ENCODE peak calls at places on chromosomes 4 and X, in nine cellular contexts. O is H7; D is fibroblast of pulmonary artery; N is CD8-positive, alpha-beta T cell; W is tibial nerve; R is AG04449; X is AG04450; H is SK-N-SH; A is retinal pigment epithelial cell. I is an unnamed sample.

GRCh38 chr4:8589831-8590545 is 2.6 kb upstream of the CPZ start:
- DNase-seq in N (no peak), X (no peak), A (no peak), H (peak), R (peak), W (no peak), O (no peak), D (no peak), I (no peak)

GRCh38 chr4:36235306-36235705 is 9.0 kb downstream of the ARAP2 start:
- DNase-seq in W (no peak), O (peak), N (no peak), D (no peak), R (no peak), H (no peak), X (no peak), A (no peak), I (no peak)

GRCh38 chrX:17032351-17032750 is 85.9 kb downstream of the REPS2 start:
- DNase-seq in A (peak), H (no peak), D (peak), R (no peak), W (no peak), X (no peak), O (no peak), N (no peak), I (no peak)

GRCh38 chr4:48898733-48899431 is 7.7 kb downstream of the OCIAD2 start:
- DNase-seq in R (no peak), W (no peak), O (no peak), D (peak), A (no peak), H (no peak), X (no peak), N (no peak), I (no peak)

GRCh38 chr4:67713531-67714247 is 12.7 kb upstream of the UBA6 start:
- DNase-seq in O (no peak), R (no peak), H (no peak), W (no peak), X (no peak), N (no peak), A (no peak), D (peak), I (no peak)

GRCh38 chr4:19748470-19748869 is 503.2 kb upstream of the SLIT2 start:
- DNase-seq in X (peak), O (no peak), R (peak), A (no peak), N (no peak), H (no peak), D (peak), W (peak), I (no peak)

GRCh38 chr4:1249731-1250526 is 999 bp upstream of the CTBP1 start:
- DNase-seq in O (no peak), H (peak), N (no peak), R (no peak), D (peak), A (no peak), W (no peak), X (no peak), I (peak)

GRCh38 chr4:161336016-161336415 is 827.8 kb downstream of the FSTL5 start:
- DNase-seq in X (no peak), D (no peak), A (peak), N (no peak), O (no peak), R (no peak), W (no peak), H (no peak), I (no peak)

GRCh38 chr4:56628592-56628991 is 52.5 kb downstream of the HOPX start:
- DNase-seq in R (no peak), X (no peak), W (no peak), O (no peak), A (no peak), D (no peak), H (no peak), N (no peak), I (no peak)

GRCh38 chrX:6095469-6095868 is 133.2 kb downstream of the NLGN4X start:
- DNase-seq in W (no peak), A (no peak), D (no peak), H (peak), O (peak), N (no peak), X (no peak), R (no peak), I (peak)

GRCh38 chrX:137568741-137569469 is 3.0 kb downstream of the ZIC3 start:
- DNase-seq in N (no peak), O (peak), D (no peak), H (no peak), R (no peak), A (no peak), X (no peak), W (no peak), I (no peak)

GRCh38 chrX:137566746-137567473 is 983 bp downstream of the ZIC3 start:
- DNase-seq in H (no peak), D (no peak), A (no peak), O (peak), X (no peak), W (no peak), R (no peak), N (no peak), I (no peak)

GRCh38 chrX:137565921-137566745 is at the start of gene ZIC3:
- DNase-seq in N (no peak), R (no peak), A (peak), D (peak), W (no peak), O (peak), X (no peak), H (peak), I (no peak)

GRCh38 chrX:137569470-137569891 is 3.6 kb downstream of the ZIC3 start:
- DNase-seq in N (no peak), W (no peak), A (no peak), D (no peak), H (no peak), X (no peak), R (no peak), O (no peak), I (no peak)

DNA sequence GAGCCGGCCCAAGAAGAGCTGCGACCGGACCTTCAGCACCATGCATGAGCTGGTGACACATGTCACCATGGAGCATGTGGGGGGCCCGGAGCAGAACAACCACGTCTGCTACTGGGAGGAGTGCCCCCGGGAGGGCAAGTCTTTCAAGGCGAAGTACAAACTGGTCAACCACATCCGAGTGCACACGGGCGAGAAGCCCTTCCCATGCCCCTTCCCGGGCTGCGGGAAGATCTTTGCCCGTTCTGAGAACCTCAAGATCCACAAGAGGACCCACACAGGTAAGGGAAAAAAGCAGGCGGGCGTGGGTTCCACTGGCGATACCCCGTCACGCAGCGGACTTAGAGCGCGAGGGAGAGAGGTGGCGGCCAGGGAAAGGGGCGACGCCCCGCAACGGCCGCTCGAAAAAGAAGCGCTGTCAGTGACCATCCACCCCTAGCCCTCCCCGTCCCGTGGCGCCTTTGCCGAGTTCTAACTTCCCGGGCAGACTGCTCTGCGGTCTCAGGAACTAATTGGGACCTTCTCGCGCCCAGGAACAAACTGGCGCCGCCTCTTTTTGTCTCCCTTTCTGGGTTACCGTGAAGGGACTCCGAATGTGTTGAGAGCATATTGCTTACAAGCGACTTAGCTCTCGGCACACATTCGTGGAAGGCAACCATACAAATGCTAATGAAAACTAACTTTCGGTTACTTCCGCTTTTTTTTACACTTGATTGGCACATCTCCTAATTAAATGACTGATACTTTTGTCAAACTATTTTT is 1.7 kb downstream of the ZIC3 start:
- DNase-seq in X (no peak), A (no peak), N (no peak), R (no peak), W (no peak), O (peak), H (no peak), D (no peak), I (no peak)
- H3K4me3 ChIP-seq in X (no peak), A (no peak), N (no peak), R (no peak), W (no peak), O (peak), H (no peak), D (no peak), I (no peak)

GRCh38 chr4:10106421-10107039 is 10.1 kb downstream of the WDR1 start:
- DNase-seq in H (peak), A (no peak), O (peak), N (peak), D (peak), X (peak), W (peak), R (peak), I (peak)

GRCh38 chr4:10105920-10106319 is 10.7 kb downstream of the WDR1 start:
- DNase-seq in W (no peak), A (no peak), X (no peak), O (no peak), N (no peak), H (no peak), D (no peak), R (no peak), I (no peak)

GRCh38 chr4:10105421-10105820 is 11.2 kb downstream of the WDR1 start:
- DNase-seq in X (no peak), H (no peak), A (no peak), N (no peak), O (no peak), R (no peak), D (no peak), W (no peak), I (no peak)

GRCh38 chr4:10104211-10104990 is 12.2 kb downstream of the WDR1 start:
- DNase-seq in D (no peak), W (no peak), X (no peak), N (no peak), O (no peak), R (no peak), H (no peak), A (no peak), I (peak)

DNA sequence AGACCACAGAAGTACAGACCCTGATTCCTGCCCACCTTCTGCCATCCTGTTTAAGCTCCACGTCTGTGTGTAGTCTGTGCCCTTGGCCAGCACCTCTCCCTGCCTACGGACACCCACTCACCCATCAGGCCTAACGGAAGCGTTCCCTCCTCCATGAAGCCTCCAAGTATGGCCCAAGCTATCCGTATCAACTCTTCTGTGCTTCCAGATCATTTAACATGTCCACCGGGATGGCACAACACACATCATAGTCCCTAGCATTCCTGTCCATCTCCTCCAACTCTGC is 11.7 kb downstream of the WDR1 start:
- DNase-seq in X (no peak), N (no peak), W (no peak), H (no peak), R (no peak), D (no peak), O (no peak), A (no peak), I (no peak)
- H3K4me3 ChIP-seq in X (peak), N (peak), W (no peak), H (no peak), R (no peak), D (no peak), O (no peak), A (no peak), I (no peak)

GRCh38 chrX:626745-627509 is 3.7 kb upstream of the SHOX start:
- DNase-seq in N (no peak), R (no peak), W (no peak), O (peak), X (no peak), A (no peak), D (no peak), H (no peak), I (no peak)

GRCh38 chrX:622104-622503 is 8.5 kb upstream of the SHOX start:
- DNase-seq in R (no peak), N (no peak), O (no peak), A (no peak), X (no peak), W (no peak), H (no peak), D (no peak), I (no peak)

GRCh38 chrX:625137-625691 is 5.4 kb upstream of the SHOX start:
- DNase-seq in X (no peak), O (peak), R (no peak), D (no peak), A (no peak), W (no peak), H (no peak), N (no peak), I (no peak)

GRCh38 chrX:623268-623598 is 7.4 kb upstream of the SHOX start:
- DNase-seq in A (no peak), W (no peak), H (no peak), R (no peak), O (no peak), X (no peak), N (no peak), D (no peak), I (no peak)

DNA sequence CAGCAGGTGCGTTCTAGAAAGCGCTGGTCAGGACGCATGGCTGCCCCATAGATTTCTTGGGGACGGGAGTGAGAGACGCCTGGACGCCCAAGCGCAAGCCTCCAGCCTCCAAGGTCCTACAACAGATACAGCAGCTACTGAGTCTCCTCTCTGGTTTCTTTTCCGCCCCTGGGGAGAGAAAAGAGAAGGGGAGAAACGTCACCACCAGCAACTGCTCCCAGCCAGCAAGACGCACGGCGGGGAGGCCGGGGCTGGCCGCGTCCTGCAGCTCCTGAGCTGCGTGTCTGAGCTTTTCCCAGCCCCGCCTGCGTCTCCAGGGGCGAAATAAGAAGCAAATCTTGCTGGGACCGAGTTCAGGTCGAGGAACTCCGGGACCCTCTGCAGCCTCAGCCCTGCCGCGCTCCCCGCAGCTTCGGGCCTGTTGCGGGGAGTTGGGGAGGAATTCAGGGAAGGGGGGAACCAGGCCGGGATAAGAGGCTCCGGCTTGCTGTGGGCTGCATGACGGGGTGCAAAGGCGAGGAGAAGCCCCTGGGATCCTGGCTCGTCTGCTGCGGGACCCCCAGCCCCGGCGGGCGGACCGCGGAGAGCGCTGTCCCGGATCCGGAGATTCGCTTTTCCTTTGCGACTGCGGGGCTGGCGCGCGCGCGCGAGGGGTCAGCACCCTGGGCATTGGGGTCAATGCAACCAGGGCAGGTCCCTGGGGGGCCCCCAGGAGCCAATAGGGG is 6.8 kb upstream of the SHOX start:
- DNase-seq in O (peak), N (no peak), R (no peak), A (no peak), W (no peak), X (no peak), D (peak), H (no peak), I (no peak)
- H3K4me3 ChIP-seq in O (peak), N (no peak), R (no peak), A (no peak), W (no peak), X (no peak), D (no peak), H (no peak), I (no peak)

DNA sequence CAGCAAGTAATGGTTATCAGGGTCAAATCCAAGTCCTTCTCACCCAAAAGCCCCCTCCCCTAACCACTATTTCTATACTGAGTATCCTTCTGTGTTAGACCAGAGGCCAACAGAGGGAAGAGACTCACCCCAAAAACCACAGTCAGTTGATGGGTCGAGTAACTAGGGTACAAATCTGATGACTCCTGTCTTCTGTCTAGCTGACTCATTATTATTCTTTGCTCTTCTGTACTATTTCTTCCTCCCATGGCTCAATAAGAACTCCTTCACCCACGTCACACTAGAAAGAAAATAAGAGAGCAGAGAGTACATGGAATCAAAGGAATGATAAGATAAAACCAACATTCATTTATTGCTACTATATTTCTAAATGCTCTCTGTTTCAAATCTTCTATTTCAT is 2.0 kb downstream of the RAB40A start:
- DNase-seq in X (no peak), W (no peak), H (no peak), D (peak), O (no peak), A (no peak), N (no peak), R (no peak), I (no peak)
- H3K4me3 ChIP-seq in X (no peak), W (no peak), H (no peak), D (peak), O (no peak), A (no peak), N (no peak), R (no peak), I (no peak)

DNA sequence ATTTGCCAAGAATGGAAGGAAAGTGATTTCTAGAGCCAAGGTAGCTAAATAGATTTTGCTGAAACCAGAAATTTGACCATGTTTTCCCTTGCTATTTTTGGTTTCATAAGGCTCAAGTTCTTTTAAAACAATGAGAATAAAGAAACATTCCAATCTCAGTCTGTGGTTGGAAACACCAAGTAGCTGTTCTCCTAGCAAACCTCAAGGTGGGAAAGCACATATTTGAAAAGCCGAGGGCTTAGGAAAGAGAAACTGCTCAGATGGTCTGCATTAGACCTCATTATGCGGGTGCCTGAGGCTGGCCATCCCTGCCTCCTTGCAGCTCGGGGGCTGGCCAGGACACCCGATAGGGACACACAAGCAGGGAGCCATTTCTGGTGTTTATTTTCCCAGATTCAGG is 5.8 kb downstream of the NYX start:
- DNase-seq in A (no peak), O (no peak), W (no peak), R (no peak), D (peak), X (no peak), N (no peak), H (no peak), I (no peak)
- H3K4me3 ChIP-seq in A (no peak), O (no peak), W (no peak), R (no peak), D (no peak), X (no peak), N (no peak), H (no peak), I (no peak)

DNA sequence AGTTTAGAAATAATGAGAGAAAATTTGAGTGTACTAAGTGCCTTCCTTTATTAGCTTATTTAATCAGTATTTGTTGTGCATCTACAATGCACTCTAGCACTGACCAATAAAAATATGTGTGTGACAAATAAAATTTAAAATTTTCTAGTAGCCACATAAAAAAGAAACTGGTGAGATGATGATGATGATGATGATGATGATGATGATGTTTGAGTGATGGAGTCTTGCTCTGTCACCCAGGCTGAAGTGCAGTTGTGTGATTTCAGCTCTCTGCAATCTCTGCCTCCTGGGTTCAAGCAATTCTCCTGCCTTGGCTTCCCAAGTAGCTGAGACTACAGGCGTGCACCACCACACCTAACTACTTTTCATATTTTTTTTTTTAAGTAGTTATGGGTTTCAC is 110.2 kb downstream of the RNF150 start:
- DNase-seq in A (no peak), W (no peak), X (no peak), O (no peak), H (no peak), D (no peak), R (no peak), N (no peak), I (no peak)
- H3K4me3 ChIP-seq in A (no peak), W (no peak), X (no peak), O (no peak), H (no peak), D (no peak), R (no peak), N (no peak), I (no peak)

I was measured in GM12865.